ENCODE peak calls at places on chromosomes 13 and 19, in eight cellular contexts. W, M, Z, K, S, Y, L and Q are unnamed samples.

GRCh38 chr13:38872693-38873092 is 117.9 kb downstream of the STOML3 start:
- DNase-seq in W (peak; percentile 73), K (no peak), S (peak; percentile 21), Z (peak; percentile 36), L (peak; percentile 74), Y (peak; percentile 64), M (no peak), Q (peak; percentile 52)

GRCh38 chr13:60019119-60019993 is 144.4 kb downstream of the DIAPH3 start:
- DNase-seq in K (no peak), W (peak; percentile 49), Y (no peak), L (no peak), M (no peak), Z (peak; percentile 18), S (no peak), Q (peak; percentile 73)

GRCh38 chr13:102295316-102296048 is 106.4 kb downstream of the FGF14 start:
- DNase-seq in K (no peak), Y (no peak), Z (no peak), W (no peak), M (no peak), S (peak; percentile 5), L (no peak), Q (no peak)

GRCh38 chr19:469833-470232 is 9.0 kb upstream of the SHC2 start:
- DNase-seq in W (no peak), K (no peak), Z (no peak), Y (no peak), M (no peak), S (no peak), L (no peak), Q (no peak)

GRCh38 chr13:26007774-26008173 is 44.0 kb downstream of the SHISA2 start:
- DNase-seq in Y (no peak), M (no peak), L (no peak), Z (peak; percentile 29), W (no peak), S (no peak), K (no peak), Q (no peak)

GRCh38 chr13:98804336-98804855 is 51.9 kb upstream of the SLC15A1 start:
- DNase-seq in Z (no peak), M (no peak), S (no peak), K (no peak), W (no peak), L (no peak), Y (no peak), Q (no peak)

GRCh38 chr19:33175886-33176669 is 18.1 kb upstream of the LRP3 start:
- DNase-seq in L (peak; percentile 56), Y (peak; percentile 47), Z (peak; percentile 49), S (peak; percentile 42), K (no peak), M (peak; percentile 64), W (no peak), Q (no peak)

GRCh38 chr19:31715249-31715944 is 366.2 kb upstream of the TSHZ3 start:
- DNase-seq in L (no peak), M (no peak), W (no peak), S (no peak), Z (no peak), Y (no peak), K (no peak), Q (no peak)

GRCh38 chr13:86601351-86601750 is 802.1 kb upstream of the SLITRK6 start:
- DNase-seq in W (no peak), M (no peak), K (no peak), Z (no peak), L (no peak), S (peak; percentile 43), Y (no peak), Q (peak; percentile 40)

GRCh38 chr13:91242652-91243051 is 104.8 kb upstream of the MIR17HG start:
- DNase-seq in Z (no peak), W (no peak), L (no peak), S (no peak), K (no peak), M (no peak), Y (no peak), Q (no peak)

GRCh38 chr13:75430618-75431209 is 51.3 kb downstream of the TBC1D4 start:
- DNase-seq in M (no peak), W (no peak), L (no peak), Y (no peak), Z (no peak), S (no peak), K (no peak), Q (no peak)